ENCODE peak calls at places on chromosomes 1 and 21, in seven cellular contexts. J, E, C, I, T, G and F are unnamed samples. For H3K9me3 and H3K4me1, the result is how much of the 10 kb centered on the place peaks cover.

GRCh38 chr21:44845418-44846200 is 27.7 kb upstream of the SUMO3 start:
- DNase-seq in J (peak), E (peak), C (peak), I (no peak), T (peak), G (peak), F (peak)

GRCh38 chr1:51863384-51863783 is 15.1 kb downstream of the NRDC start:
- DNase-seq in J (no peak), E (no peak), C (no peak), I (no peak), T (no peak), G (no peak), F (no peak)

GRCh38 chr21:36788116-36788515 is 89.2 kb downstream of the SIM2 start:
- DNase-seq in J (peak), E (peak), C (no peak), I (no peak), T (no peak), G (no peak), F (no peak)

GRCh38 chr1:109718495-109718894 is 6.4 kb downstream of the GSTM5 start:
- DNase-seq in J (peak), E (peak), C (no peak), I (no peak), T (no peak), G (no peak), F (no peak)

GRCh38 chr1:85580046-85580411 is 532 bp upstream of the CCN1 start:
- DNase-seq in J (no peak), E (peak), C (peak), I (no peak), T (no peak), G (peak), F (peak)

GRCh38 chr1:174736831-174737230 is 262.9 kb upstream of the CACYBP start:
- DNase-seq in J (no peak), E (no peak), C (no peak), I (no peak), T (no peak), G (no peak), F (no peak)

GRCh38 chr1:6922096-6922931 is 137.1 kb downstream of the CAMTA1 start:
- DNase-seq in J (peak), E (no peak), C (peak), I (no peak), T (peak), G (peak), F (no peak)

GRCh38 chr1:52748119-52748518 is 21.9 kb downstream of the ZYG11B start:
- DNase-seq in J (no peak), E (no peak), C (no peak), I (no peak), T (no peak), G (no peak), F (no peak)

GRCh38 chr1:87044840-87045239 is 130.4 kb downstream of the HS2ST1 start:
- DNase-seq in J (no peak), E (no peak), C (no peak), I (peak), T (no peak), G (no peak), F (no peak)

GRCh38 chr1:51070011-51070410 is 32.0 kb upstream of the C1orf185 start:
- DNase-seq in J (no peak), E (no peak), C (no peak), I (no peak), T (no peak), G (no peak), F (no peak)

GRCh38 chr1:17525996-17526686 is 13.4 kb upstream of the ARHGEF10L start:
- DNase-seq in J (no peak), E (no peak), C (no peak), I (no peak), T (no peak), G (no peak), F (no peak)

GRCh38 chr1:109959974-109960744 is 24.4 kb upstream of the AHCYL1 start:
- DNase-seq in J (no peak), E (no peak), C (no peak), I (no peak), T (no peak), G (no peak), F (no peak)

GRCh38 chr1:187374742-187375141 is 546.0 kb downstream of the PLA2G4A start:
- DNase-seq in J (no peak), E (no peak), C (no peak), I (no peak), T (no peak), G (no peak), F (no peak)

GRCh38 chr1:243968413-243968812 is 82.7 kb upstream of the ZBTB18 start:
- DNase-seq in J (no peak), E (no peak), C (no peak), I (no peak), T (no peak), G (no peak), F (no peak)

GRCh38 chr1:39540504-39541031 is 36.0 kb downstream of the PABPC4 start:
- DNase-seq in J (peak), E (no peak), C (peak), I (no peak), T (peak), G (peak), F (peak)

GRCh38 chr1:245261786-245262185 is 107.0 kb downstream of the KIF26B start:
- DNase-seq in J (no peak), E (no peak), C (no peak), I (no peak), T (no peak), G (no peak), F (no peak)

GRCh38 chr1:24896596-24897262 is 33.3 kb downstream of the RUNX3 start:
- DNase-seq in J (no peak), E (no peak), C (no peak), I (no peak), T (no peak), G (peak), F (no peak)

GRCh38 chr1:29503441-29503840 is 267.1 kb downstream of the PTPRU start:
- DNase-seq in J (no peak), E (no peak), C (no peak), I (no peak), T (no peak), G (no peak), F (no peak)

GRCh38 chr1:20446796-20447195 is 39.2 kb downstream of the CAMK2N1 start:
- DNase-seq in J (no peak), E (no peak), C (no peak), I (no peak), T (no peak), G (no peak), F (no peak)

DNA sequence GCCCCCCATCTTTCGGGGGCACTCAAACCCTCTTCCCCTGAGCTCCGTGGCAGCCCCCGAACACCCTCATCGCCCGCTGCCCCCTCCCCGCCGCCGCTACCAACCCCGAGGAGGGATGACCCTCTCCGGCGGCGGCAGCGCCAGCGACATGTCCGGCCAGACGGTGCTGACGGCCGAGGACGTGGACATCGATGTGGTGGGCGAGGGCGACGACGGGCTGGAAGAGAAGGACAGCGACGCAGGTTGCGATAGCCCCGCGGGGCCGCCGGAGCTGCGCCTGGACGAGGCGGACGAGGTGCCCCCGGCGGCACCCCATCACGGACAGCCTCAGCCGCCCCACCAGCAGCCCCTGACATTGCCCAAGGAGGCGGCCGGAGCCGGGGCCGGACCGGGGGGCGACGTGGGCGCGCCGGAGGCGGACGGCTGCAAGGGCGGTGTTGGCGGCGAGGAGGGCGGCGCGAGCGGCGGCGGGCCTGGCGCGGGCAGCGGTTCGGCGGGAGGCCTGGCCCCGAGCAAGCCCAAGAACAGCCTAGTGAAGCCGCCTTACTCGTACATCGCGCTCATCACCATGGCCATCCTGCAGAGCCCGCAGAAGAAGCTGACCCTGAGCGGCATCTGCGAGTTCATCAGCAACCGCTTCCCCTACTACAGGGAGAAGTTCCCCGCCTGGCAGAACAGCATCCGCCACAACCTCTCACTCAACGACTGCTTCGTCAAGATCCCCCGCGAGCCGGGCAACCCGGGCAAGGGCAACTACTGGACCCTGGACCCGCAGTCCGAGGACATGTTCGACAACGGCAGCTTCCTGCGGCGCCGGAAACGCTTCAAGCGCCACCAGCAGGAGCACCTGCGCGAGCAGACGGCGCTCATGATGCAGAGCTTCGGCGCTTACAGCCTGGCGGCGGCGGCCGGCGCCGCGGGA is 838 bp downstream of the FOXD3 start:
- DNase-seq in J (peak), E (peak), C (no peak), I (no peak), T (no peak), G (no peak), F (no peak)
- H3K9me3 ChIP-seq in J (under half), E (under half), C (under half), I (under half), T (under half), G (under half), F (under half)

DNA sequence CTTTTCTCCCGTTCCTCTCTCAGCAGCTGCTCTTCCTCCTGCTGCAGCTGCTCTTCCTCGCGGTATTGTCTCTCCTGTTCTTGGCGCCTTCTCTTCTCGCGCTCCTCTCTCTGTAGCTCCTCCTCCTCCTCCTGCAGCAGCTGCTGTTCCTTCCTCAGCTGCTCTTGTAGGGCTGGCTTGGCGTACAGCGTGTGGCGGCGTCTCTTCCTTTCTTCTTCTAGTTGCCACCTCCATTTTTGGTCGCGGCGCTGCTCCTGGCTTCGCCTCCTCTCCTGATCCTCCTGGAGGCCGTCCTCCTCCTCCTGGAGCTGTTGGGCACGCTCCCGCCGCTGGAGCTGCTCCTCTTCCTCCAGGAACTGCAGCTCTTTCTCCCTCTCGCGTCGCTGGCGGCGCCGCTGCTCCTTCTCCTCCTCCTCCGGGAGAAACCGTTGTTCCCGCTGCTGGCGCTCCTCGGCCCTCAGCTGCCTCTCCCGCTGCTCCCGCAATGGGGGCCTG is 4.8 kb downstream of the TCHH start:
- DNase-seq in J (peak), E (peak), C (no peak), I (no peak), T (peak), G (peak), F (no peak)
- H3K4me3 ChIP-seq in J (no peak), E (no peak), C (peak), I (peak), T (peak), G (peak), F (peak)

GRCh38 chr21:33551664-33552063 is 8.8 kb downstream of the SON start:
- DNase-seq in J (no peak), E (no peak), C (no peak), I (no peak), T (no peak), G (no peak), F (no peak)
- H3K4me1 ChIP-seq in J (under half), E (under half), C (under half), I (under half), T (under half), G (under half), F (under half)

GRCh38 chr1:227621211-227621610 is 57.9 kb downstream of the ZNF678 start:
- DNase-seq in J (no peak), E (no peak), C (no peak), I (no peak), T (no peak), G (no peak), F (no peak)
- H3K9me3 ChIP-seq in J (half or more), E (under half), C (under half), I (under half), T (under half), G (under half), F (under half)

GRCh38 chr1:164591858-164592257 is 32.9 kb downstream of the PBX1 start:
- DNase-seq in J (no peak), E (no peak), C (no peak), I (no peak), T (no peak), G (no peak), F (no peak)

GRCh38 chr1:164589961-164590507 is 31.1 kb downstream of the PBX1 start:
- DNase-seq in J (no peak), E (peak), C (no peak), I (no peak), T (no peak), G (no peak), F (no peak)

GRCh38 chr1:164589408-164589807 is 30.4 kb downstream of the PBX1 start:
- DNase-seq in J (no peak), E (no peak), C (no peak), I (no peak), T (no peak), G (no peak), F (no peak)

GRCh38 chr1:164588388-164589341 is 29.7 kb downstream of the PBX1 start:
- DNase-seq in J (peak), E (no peak), C (peak), I (no peak), T (peak), G (peak), F (no peak)

GRCh38 chr1:164590592-164590991 is 31.6 kb downstream of the PBX1 start:
- DNase-seq in J (no peak), E (no peak), C (no peak), I (no peak), T (no peak), G (no peak), F (no peak)
- H3K4me3 ChIP-seq in J (no peak), E (no peak), C (no peak), I (no peak), T (no peak), G (no peak), F (no peak)